ENCODE peak calls at places on chromosomes 5 and 9, in four cellular contexts. X is upper lobe of left lung, F is tibial artery, A is GM20000. C is an unnamed sample.
A peak's percentile ranks its signal among the peaks of the same experiment; 100 is the strongest.

GRCh38 chr9:135992486-135993408 is 31.6 kb upstream of the UBAC1 start:
- DNase-seq in X (peak; percentile 87), F (peak; percentile 79), A (peak; percentile 80), C (peak; percentile 90)

GRCh38 chr9:95349109-95350038 is 31.9 kb upstream of the FANCC start:
- DNase-seq in X (no peak), F (no peak), A (peak; percentile 30), C (no peak)

GRCh38 chr5:64807505-64807904 is 38.8 kb downstream of the CWC27 start:
- DNase-seq in X (peak; percentile 26), F (no peak), A (no peak), C (no peak)

GRCh38 chr5:9610969-9611368 is 19.2 kb downstream of the TAS2R1 start:
- DNase-seq in X (no peak), F (no peak), A (no peak), C (no peak)

GRCh38 chr9:33202552-33203300 is 35.6 kb upstream of the B4GALT1 start:
- DNase-seq in X (peak; percentile 52), F (no peak), A (peak; percentile 74), C (peak; percentile 74)

GRCh38 chr5:96149546-96149945 is 187.9 kb upstream of the ELL2 start:
- DNase-seq in X (no peak), F (no peak), A (no peak), C (no peak)

GRCh38 chr5:137453476-137454080 is 45.5 kb downstream of the SPOCK1 start:
- DNase-seq in X (no peak), F (no peak), A (no peak), C (no peak)

GRCh38 chr5:81719743-81720142 is 31.2 kb downstream of the SSBP2 start:
- DNase-seq in X (no peak), F (no peak), A (no peak), C (no peak)

GRCh38 chr9:135563039-135563476 is 1.5 kb downstream of the PAEP start:
- DNase-seq in X (no peak), F (no peak), A (no peak), C (no peak)

GRCh38 chr5:20023686-20024085 is 35.7 kb upstream of the CDH18 start:
- DNase-seq in X (no peak), F (no peak), A (no peak), C (no peak)

GRCh38 chr5:143435207-143435657 is 31.7 kb upstream of the NR3C1 start:
- DNase-seq in X (peak; percentile 61), F (no peak), A (peak; percentile 71), C (no peak)

GRCh38 chr5:1463326-1464095 is 18.3 kb upstream of the SLC6A3 start:
- DNase-seq in X (peak; percentile 19), F (no peak), A (no peak), C (peak; percentile 7)

GRCh38 chr9:109726122-109726521 is 53.9 kb upstream of the PALM2AKAP2 start:
- DNase-seq in X (no peak), F (no peak), A (no peak), C (no peak)

GRCh38 chr5:112006721-112007120 is 249.7 kb upstream of the NREP start:
- DNase-seq in X (no peak), F (no peak), A (no peak), C (no peak)

GRCh38 chr5:103174147-103174546 is 54.0 kb downstream of the PPIP5K2 start:
- DNase-seq in X (no peak), F (no peak), A (no peak), C (no peak)

GRCh38 chr5:147791181-147791580 is 8.7 kb upstream of the JAKMIP2 start:
- DNase-seq in X (no peak), F (no peak), A (no peak), C (no peak)

GRCh38 chr5:78204241-78204640 is 90.3 kb downstream of the AP3B1 start:
- DNase-seq in X (no peak), F (no peak), A (no peak), C (no peak)

GRCh38 chr5:33827885-33828284 is 63.9 kb downstream of the ADAMTS12 start:
- DNase-seq in X (no peak), F (no peak), A (no peak), C (no peak)

GRCh38 chr9:123834218-123834906 is 95.6 kb downstream of the DENND1A start:
- DNase-seq in X (no peak), F (no peak), A (no peak), C (no peak)

GRCh38 chr5:16864566-16864965 is 71.5 kb downstream of the MYO10 start:
- DNase-seq in X (no peak), F (no peak), A (no peak), C (no peak)

GRCh38 chr9:4301971-4302427 is 2.1 kb upstream of the GLIS3 start:
- DNase-seq in X (peak; percentile 33), F (peak; percentile 83), A (no peak), C (peak; percentile 78)

GRCh38 chr9:101592788-101593187 is 2.0 kb downstream of the PPP3R2 start:
- DNase-seq in X (no peak), F (no peak), A (no peak), C (no peak)

GRCh38 chr5:123120197-123120596 is 31.2 kb downstream of the PRDM6 start:
- DNase-seq in X (no peak), F (no peak), A (no peak), C (no peak)

GRCh38 chr9:99973455-99973854 is 67.0 kb downstream of the STX17 start:
- DNase-seq in X (no peak), F (no peak), A (no peak), C (no peak)

GRCh38 chr5:11851402-11851801 is 52.8 kb downstream of the CTNND2 start:
- DNase-seq in X (no peak), F (no peak), A (no peak), C (no peak)

GRCh38 chr9:34211395-34211794 is 32.6 kb downstream of the UBAP1 start:
- DNase-seq in X (no peak), F (no peak), A (no peak), C (no peak)

GRCh38 chr5:172496671-172497371 is 42.5 kb upstream of the SH3PXD2B start:
- DNase-seq in X (no peak), F (peak; percentile 64), A (peak; percentile 4), C (peak; percentile 70)

GRCh38 chr5:32110081-32110696 is 63.9 kb downstream of the GOLPH3 start:
- DNase-seq in X (no peak), F (no peak), A (no peak), C (no peak)

DNA sequence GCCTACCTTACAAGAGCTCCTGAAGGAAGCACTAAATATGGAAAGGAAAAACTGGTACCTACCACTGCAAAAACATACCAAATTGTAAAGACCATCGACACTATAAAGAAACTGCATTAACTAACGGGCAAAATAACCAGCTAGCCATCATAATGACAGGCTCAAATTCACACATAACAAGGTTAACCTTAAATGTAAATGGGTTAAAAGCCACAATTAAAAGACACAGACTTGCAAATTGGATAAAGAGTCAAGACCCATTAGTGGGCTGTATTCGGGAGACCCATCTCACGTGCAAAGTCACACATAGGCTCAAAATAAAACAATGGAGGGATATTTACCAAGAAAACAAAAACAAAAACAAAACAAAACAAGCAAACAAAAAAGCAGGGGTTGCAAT is 49.4 kb downstream of the POU5F2 start:
- DNase-seq in X (no peak), F (no peak), A (no peak), C (no peak)
- TF ChIP-seq CTCF in X (no peak), F (no peak), A (no peak), C (no peak)

GRCh38 chr5:108260858-108261170 is 121.1 kb downstream of the FBXL17 start:
- DNase-seq in X (no peak), F (no peak), A (no peak), C (no peak)
- TF ChIP-seq CTCF in X (no peak), F (no peak), A (no peak), C (no peak)

GRCh38 chr5:35823347-35823875 is 33.3 kb upstream of the IL7R start:
- DNase-seq in X (no peak), F (no peak), A (no peak), C (no peak)

GRCh38 chr5:35819656-35820055 is 37.0 kb upstream of the IL7R start:
- DNase-seq in X (no peak), F (no peak), A (no peak), C (no peak)

GRCh38 chr5:35820720-35821119 is 36.0 kb upstream of the IL7R start:
- DNase-seq in X (no peak), F (no peak), A (no peak), C (no peak)

GRCh38 chr5:35821513-35821912 is 35.2 kb upstream of the IL7R start:
- DNase-seq in X (no peak), F (no peak), A (no peak), C (no peak)

GRCh38 chr5:35822541-35822940 is 34.1 kb upstream of the IL7R start:
- DNase-seq in X (no peak), F (no peak), A (no peak), C (no peak)
- TF ChIP-seq CTCF in X (no peak), F (no peak), A (no peak), C (no peak)

GRCh38 chr5:43312699-43313034 is 545 bp downstream of the HMGCS1 start:
- DNase-seq in X (peak; percentile 43), F (no peak), A (no peak), C (no peak)

GRCh38 chr5:43313854-43314457 is 744 bp upstream of the HMGCS1 start:
- DNase-seq in X (no peak), F (no peak), A (no peak), C (no peak)

GRCh38 chr5:43312076-43312620 is 1.1 kb downstream of the HMGCS1 start:
- DNase-seq in X (no peak), F (no peak), A (no peak), C (no peak)

GRCh38 chr5:43314724-43315123 is 1.5 kb upstream of the HMGCS1 start:
- DNase-seq in X (no peak), F (no peak), A (no peak), C (no peak)

GRCh38 chr5:43313035-43313853 is at the start of gene HMGCS1:
- DNase-seq in X (peak; percentile 98), F (peak; percentile 100), A (peak; percentile 92), C (peak; percentile 98)
- TF ChIP-seq CTCF in X (peak; percentile 35), F (no peak), A (no peak), C (no peak)